ENCODE peak calls at places on chromosomes 6 and 20, in five cellular contexts. W is osteocyte; O is WTC11; G is GM18507; P is stimulated activated CD4-positive, alpha-beta T cell treated with anti-CD3 and anti-CD28 coated beads, Interleukin-1b, Interleukin-23, amount 100 ng/mL, for 1 hour. X is an unnamed sample.

GRCh38 chr20:19008497-19008896 is 194.9 kb downstream of the SCP2D1 start:
- DNase-seq in G (no peak), P (no peak), O (no peak), W (no peak), X (no peak)

GRCh38 chr20:2696646-2697045 is 4.1 kb downstream of the EBF4 start:
- DNase-seq in P (no peak), O (no peak), W (peak), G (no peak), X (no peak)

GRCh38 chr6:6224933-6225486 is 95.5 kb downstream of the F13A1 start:
- DNase-seq in P (no peak), G (no peak), O (no peak), W (no peak), X (no peak)

GRCh38 chr6:25414168-25414567 is 135.0 kb downstream of the CARMIL1 start:
- DNase-seq in W (no peak), G (no peak), P (no peak), O (no peak), X (no peak)

GRCh38 chr20:44736170-44737021 is 9.3 kb upstream of the KCNK15 start:
- DNase-seq in P (no peak), G (no peak), O (peak), W (no peak), X (no peak)

GRCh38 chr6:121592261-121592935 is 157.0 kb downstream of the GJA1 start:
- DNase-seq in G (no peak), O (no peak), P (no peak), W (no peak), X (no peak)

GRCh38 chr20:33793011-33793931 is 17.9 kb upstream of the CHMP4B start:
- DNase-seq in O (no peak), G (no peak), W (no peak), P (no peak), X (no peak)

GRCh38 chr6:167150815-167151557 is 6.8 kb downstream of the GPR31 start:
- DNase-seq in W (no peak), P (no peak), O (no peak), G (peak), X (no peak)

GRCh38 chr20:17568972-17569471 is 853 bp upstream of the DSTN start:
- DNase-seq in G (no peak), O (peak), W (peak), P (no peak), X (no peak)